ENCODE peak calls at places on chromosomes 13 and 19, in five cellular contexts. K is breast epithelium, Y is fibroblast of pulmonary artery, S is AG04450, X is progenitor cell of endocrine pancreas. M is an unnamed sample.

GRCh38 chr13:104641309-104641708 is 1575.1 kb upstream of the SLC10A2 start:
- DNase-seq in K (no peak), Y (peak; percentile 9), S (no peak), X (no peak), M (no peak)

GRCh38 chr13:99063952-99064351 is 86.1 kb upstream of the DOCK9 start:
- DNase-seq in K (no peak), Y (no peak), S (no peak), X (no peak), M (no peak)

GRCh38 chr13:26348966-26349365 is 95.0 kb downstream of the CDK8 start:
- DNase-seq in K (no peak), Y (no peak), S (no peak), X (no peak), M (no peak)

GRCh38 chr13:86788624-86789023 is 882.5 kb upstream of the SLITRK5 start:
- DNase-seq in K (no peak), Y (no peak), S (no peak), X (no peak), M (no peak)

GRCh38 chr19:54209748-54210494 is 9.3 kb downstream of the RPS9 start:
- DNase-seq in K (peak; percentile 76), Y (peak; percentile 98), S (peak; percentile 96), X (no peak), M (peak; percentile 93)

GRCh38 chr19:44753932-44754742 is 5.6 kb downstream of the BCL3 start:
- DNase-seq in K (peak; percentile 93), Y (peak; percentile 90), S (no peak), X (no peak), M (peak; percentile 67)

GRCh38 chr13:102309110-102309509 is 92.7 kb downstream of the FGF14 start:
- DNase-seq in K (no peak), Y (no peak), S (no peak), X (no peak), M (no peak)

GRCh38 chr19:36488816-36489138 is 584 bp downstream of the ZNF566 start:
- DNase-seq in K (no peak), Y (no peak), S (no peak), X (no peak), M (no peak)

GRCh38 chr19:33350538-33351309 is 22.8 kb upstream of the CEBPG start:
- DNase-seq in K (peak; percentile 57), Y (peak; percentile 64), S (no peak), X (no peak), M (no peak)

GRCh38 chr19:31784631-31785237 is 435.5 kb upstream of the TSHZ3 start:
- DNase-seq in K (no peak), Y (no peak), S (no peak), X (no peak), M (no peak)

GRCh38 chr19:57755031-57755430 is 8.4 kb downstream of the ZNF776 start:
- DNase-seq in K (no peak), Y (no peak), S (no peak), X (no peak), M (no peak)

GRCh38 chr13:79810671-79811070 is 329.7 kb downstream of the NDFIP2 start:
- DNase-seq in K (no peak), Y (peak; percentile 62), S (peak; percentile 15), X (no peak), M (no peak)

GRCh38 chr19:42326969-42327368 is 1.5 kb downstream of the MEGF8 start:
- DNase-seq in K (no peak), Y (no peak), S (no peak), X (no peak), M (no peak)

GRCh38 chr19:54035215-54036178 is 28.2 kb downstream of the VSTM1 start:
- DNase-seq in K (no peak), Y (peak; percentile 92), S (peak; percentile 50), X (no peak), M (peak; percentile 70)

GRCh38 chr13:50686547-50686946 is 156.9 kb downstream of the DLEU7 start:
- DNase-seq in K (no peak), Y (no peak), S (no peak), X (no peak), M (no peak)

GRCh38 chr19:50328257-50329145 is 676 bp downstream of the KCNC3 start:
- DNase-seq in K (no peak), Y (no peak), S (no peak), X (no peak), M (no peak)

DNA sequence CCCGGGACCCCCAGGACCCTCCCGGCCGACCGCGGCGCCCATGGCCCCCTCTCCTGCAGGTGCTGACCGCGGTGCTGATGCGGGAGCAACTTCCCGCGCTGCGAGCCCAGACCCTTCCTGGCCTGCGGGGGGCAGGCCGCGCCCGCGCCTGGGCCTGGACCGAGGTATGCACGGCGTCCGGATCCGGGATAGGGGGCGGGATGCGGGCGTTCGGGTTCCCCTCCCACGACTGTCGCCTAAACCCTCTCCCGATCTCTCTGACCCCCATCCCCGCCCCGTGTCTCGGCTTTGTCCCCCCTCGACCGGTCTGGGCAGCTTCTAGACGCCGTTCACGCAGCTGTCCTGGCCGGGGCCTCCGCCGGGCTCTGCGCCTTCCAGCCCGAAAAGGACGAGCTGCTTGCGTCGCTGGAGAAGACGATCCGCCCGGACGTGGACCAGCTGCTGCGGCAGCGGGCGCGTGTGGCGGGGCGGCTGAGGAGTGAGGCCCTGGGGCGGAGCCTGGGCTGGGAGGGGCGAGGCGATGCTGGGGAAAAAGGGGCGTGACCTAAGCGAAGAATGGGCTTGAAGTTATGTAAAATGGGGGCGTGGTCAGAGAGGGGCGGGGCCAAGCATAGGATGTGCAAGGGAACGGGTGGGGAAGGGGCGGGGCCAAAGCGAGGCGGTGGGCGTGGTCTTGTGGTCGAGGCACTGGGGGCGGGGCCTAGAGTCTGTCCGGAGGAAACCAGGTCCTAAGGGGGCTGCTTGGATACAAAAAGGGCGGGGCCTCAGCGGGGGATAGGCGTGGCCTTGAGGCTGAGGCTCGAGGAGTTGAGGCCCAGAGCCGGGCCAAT is 15.9 kb upstream of the COLGALT1 start:
- DNase-seq in K (peak; percentile 92), Y (peak; percentile 97), S (peak; percentile 83), X (peak; percentile 59), M (peak; percentile 82)
- TF ChIP-seq CTCF in K (no peak), Y (peak; percentile 31), S (peak; percentile 28), X (peak; percentile 31), M (peak; percentile 45)

GRCh38 chr13:28678809-28679208 is 19.9 kb downstream of the POMP start:
- DNase-seq in K (no peak), Y (peak; percentile 23), S (no peak), X (no peak), M (no peak)

GRCh38 chr13:28684257-28684656 is 25.3 kb downstream of the POMP start:
- DNase-seq in K (no peak), Y (peak; percentile 14), S (no peak), X (no peak), M (no peak)

GRCh38 chr13:28685114-28685513 is 26.2 kb downstream of the POMP start:
- DNase-seq in K (no peak), Y (no peak), S (no peak), X (no peak), M (no peak)

GRCh38 chr13:28680541-28680940 is 21.6 kb downstream of the POMP start:
- DNase-seq in K (no peak), Y (no peak), S (no peak), X (no peak), M (no peak)

DNA sequence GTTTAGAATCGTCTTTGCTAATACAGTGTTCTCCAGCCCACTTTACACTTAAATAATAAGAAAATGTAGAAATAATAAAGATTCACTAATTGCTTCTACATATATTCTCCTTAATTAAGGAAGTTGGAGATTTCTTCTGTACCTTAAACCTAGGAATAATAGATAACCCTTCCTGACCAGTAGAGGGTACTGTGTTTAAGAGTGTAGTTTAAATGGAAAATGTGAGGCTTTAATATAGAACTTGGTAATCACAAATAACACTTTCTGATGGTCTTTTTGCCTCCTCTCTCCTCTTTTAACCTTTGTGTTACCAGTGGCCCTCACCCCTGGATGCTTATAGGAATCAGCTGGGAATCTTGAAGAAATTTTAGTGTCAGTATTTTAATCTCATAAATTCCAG is 20.7 kb downstream of the POMP start:
- DNase-seq in K (no peak), Y (peak; percentile 47), S (no peak), X (no peak), M (no peak)
- TF ChIP-seq CTCF in K (no peak), Y (peak; percentile 49), S (peak; percentile 51), X (peak; percentile 57), M (peak; percentile 37)

GRCh38 chr13:109611912-109612691 is 174.3 kb downstream of the IRS2 start:
- DNase-seq in K (no peak), Y (no peak), S (no peak), X (no peak), M (no peak)

GRCh38 chr13:109608032-109608431 is 178.4 kb downstream of the IRS2 start:
- DNase-seq in K (no peak), Y (no peak), S (no peak), X (no peak), M (no peak)

GRCh38 chr13:109608503-109608902 is 177.9 kb downstream of the IRS2 start:
- DNase-seq in K (no peak), Y (no peak), S (no peak), X (no peak), M (no peak)

GRCh38 chr13:109606404-109607028 is 179.9 kb downstream of the IRS2 start:
- DNase-seq in K (no peak), Y (no peak), S (no peak), X (no peak), M (no peak)

DNA sequence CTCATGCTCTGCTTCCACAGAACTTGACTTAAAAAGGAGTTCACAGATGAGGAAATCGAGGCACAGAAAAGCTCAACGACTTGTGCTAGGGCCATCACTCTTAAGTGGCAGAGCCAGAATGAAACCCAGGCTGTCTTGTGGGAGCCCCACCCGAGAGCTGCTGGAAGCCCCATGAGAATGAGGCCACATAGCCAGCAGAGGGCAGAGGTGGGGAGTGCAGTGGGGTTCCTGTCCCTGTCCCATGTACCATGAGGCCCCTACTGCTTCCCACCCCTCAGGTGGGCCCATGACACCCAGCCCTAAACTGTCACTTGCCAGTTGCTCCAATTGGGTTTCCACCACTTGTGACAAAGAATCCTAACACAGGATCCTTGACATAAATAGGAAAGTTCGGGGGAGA is 175.9 kb downstream of the IRS2 start:
- DNase-seq in K (no peak), Y (peak; percentile 23), S (no peak), X (no peak), M (no peak)
- TF ChIP-seq CTCF in K (no peak), Y (peak; percentile 48), S (peak; percentile 35), X (peak; percentile 24), M (peak; percentile 11)

GRCh38 chr13:40789275-40790231 is at the start of gene SLC25A15:
- DNase-seq in K (peak; percentile 62), Y (peak; percentile 79), S (peak; percentile 46), X (peak; percentile 80), M (peak; percentile 49)
- TF ChIP-seq CTCF in K (no peak), Y (no peak), S (peak; percentile 5), X (peak; percentile 58), M (no peak)

M was measured in AG09319.